ENCODE peak calls at places on chromosome 3, in four cellular contexts. O is adrenal gland; Y is CD8-positive, alpha-beta T cell; N is thoracic aorta. D is an unnamed sample.

GRCh38 chr3:142724682-142725351 is 983 bp downstream of the TRPC1 start:
- DNase-seq in O (peak; percentile 30), Y (no peak), N (no peak), D (no peak)

GRCh38 chr3:106204160-106204868 is 335.5 kb upstream of the CBLB start:
- DNase-seq in O (no peak), Y (no peak), N (no peak), D (no peak)

GRCh38 chr3:29731050-29731449 is 450.2 kb downstream of the RBMS3 start:
- DNase-seq in O (no peak), Y (no peak), N (no peak), D (no peak)

GRCh38 chr3:49602877-49603411 is 48.7 kb downstream of the BSN start:
- DNase-seq in O (no peak), Y (peak; percentile 6), N (no peak), D (peak; percentile 76)

GRCh38 chr3:175212896-175213295 is 353.8 kb downstream of the NAALADL2 start:
- DNase-seq in O (no peak), Y (no peak), N (no peak), D (no peak)

GRCh38 chr3:1962531-1963090 is 136.1 kb upstream of the CNTN4 start:
- DNase-seq in O (no peak), Y (no peak), N (no peak), D (no peak)

GRCh38 chr3:149490260-149490971 is 15.9 kb downstream of the TM4SF4 start:
- DNase-seq in O (no peak), Y (no peak), N (no peak), D (no peak)

GRCh38 chr3:60598668-60599067 is 652.6 kb downstream of the FHIT start:
- DNase-seq in O (no peak), Y (no peak), N (no peak), D (no peak)

GRCh38 chr3:42814914-42815507 is 5.8 kb downstream of the ACKR2 start:
- DNase-seq in O (no peak), Y (no peak), N (no peak), D (no peak)

GRCh38 chr3:188531210-188531609 is 377.3 kb downstream of the LPP start:
- DNase-seq in O (peak; percentile 14), Y (no peak), N (no peak), D (no peak)

GRCh38 chr3:138458774-138459499 is 24.5 kb downstream of the ESYT3 start:
- DNase-seq in O (no peak), Y (no peak), N (no peak), D (no peak)

GRCh38 chr3:149816986-149817385 is 4.0 kb downstream of the RNF13 start:
- DNase-seq in O (no peak), Y (no peak), N (no peak), D (no peak)

GRCh38 chr3:42572278-42572677 is 9.5 kb downstream of the SEC22C start:
- DNase-seq in O (no peak), Y (no peak), N (no peak), D (peak; percentile 52)

GRCh38 chr3:62373215-62373614 is at the start of gene FEZF2:
- DNase-seq in O (no peak), Y (no peak), N (no peak), D (no peak)

GRCh38 chr3:169117264-169117663 is 546.2 kb downstream of the MECOM start:
- DNase-seq in O (no peak), Y (no peak), N (no peak), D (no peak)

GRCh38 chr3:50587806-50588758 is 18.8 kb downstream of the HEMK1 start:
- DNase-seq in O (no peak), Y (peak; percentile 35), N (no peak), D (peak; percentile 60)

GRCh38 chr3:69161587-69162196 is 39.3 kb upstream of the LMOD3 start:
- DNase-seq in O (peak; percentile 30), Y (no peak), N (no peak), D (peak; percentile 56)

GRCh38 chr3:76367281-76367680 is 581.9 kb upstream of the ZNF717 start:
- DNase-seq in O (no peak), Y (no peak), N (no peak), D (no peak)

GRCh38 chr3:35392187-35392586 is 247.1 kb upstream of the ARPP21 start:
- DNase-seq in O (no peak), Y (no peak), N (no peak), D (no peak)

GRCh38 chr3:157276801-157277200 is 116.9 kb upstream of the CCNL1 start:
- DNase-seq in O (no peak), Y (no peak), N (no peak), D (no peak)

GRCh38 chr3:72663429-72663828 is 184.8 kb downstream of the SHQ1 start:
- DNase-seq in O (no peak), Y (no peak), N (no peak), D (no peak)

GRCh38 chr3:59914251-59914650 is 864.4 kb upstream of the CFAP20DC start:
- DNase-seq in O (no peak), Y (no peak), N (no peak), D (no peak)

GRCh38 chr3:42875325-42876151 is at the start of gene CYP8B1:
- DNase-seq in O (no peak), Y (no peak), N (no peak), D (no peak)

GRCh38 chr3:142898346-142899213 is 9.7 kb upstream of the PCOLCE2 start:
- DNase-seq in O (no peak), Y (no peak), N (no peak), D (no peak)

GRCh38 chr3:73766599-73767378 is 142.0 kb upstream of the PDZRN3 start:
- DNase-seq in O (no peak), Y (no peak), N (no peak), D (no peak)

GRCh38 chr3:84724877-84725276 is 233.9 kb upstream of the CADM2 start:
- DNase-seq in O (no peak), Y (no peak), N (no peak), D (no peak)

GRCh38 chr3:14461748-14462324 is 59.4 kb downstream of the SLC6A6 start:
- DNase-seq in O (peak; percentile 48), Y (no peak), N (no peak), D (peak; percentile 68)

GRCh38 chr3:9169951-9170850 is 79.2 kb downstream of the SRGAP3 start:
- DNase-seq in O (no peak), Y (no peak), N (no peak), D (no peak)

GRCh38 chr3:33430571-33430970 is 9.6 kb downstream of the UBP1 start:
- DNase-seq in O (no peak), Y (no peak), N (no peak), D (no peak)

GRCh38 chr3:9102240-9102841 is 139.1 kb upstream of the RAD18 start:
- DNase-seq in O (no peak), Y (no peak), N (no peak), D (no peak)

GRCh38 chr3:49199244-49199899 is 28.0 kb downstream of the KLHDC8B start:
- DNase-seq in O (peak; percentile 99), Y (no peak), N (peak; percentile 64), D (no peak)

GRCh38 chr3:114377426-114377825 is 83.6 kb downstream of the TIGIT start:
- DNase-seq in O (no peak), Y (no peak), N (no peak), D (no peak)

GRCh38 chr3:151998744-151999143 is 125.3 kb downstream of the SUCNR1 start:
- DNase-seq in O (no peak), Y (no peak), N (no peak), D (no peak)
- H3K4me1 ChIP-seq in O (no peaks in the 10 kb centered on the region), Y (no peaks in the 10 kb centered on the region), N (no peaks in the 10 kb centered on the region), D (no peaks in the 10 kb centered on the region)

GRCh38 chr3:104279617-104280016 is 1087.1 kb upstream of the ALCAM start:
- DNase-seq in O (no peak), Y (no peak), N (no peak), D (no peak)
- H3K27ac ChIP-seq in O (no peak overlapping the region), Y (no peak overlapping the region), N (peak overlapping the region; percentile 29), D (no peak overlapping the region)

GRCh38 chr3:128340904-128341555 is 125.7 kb downstream of the DNAJB8 start:
- DNase-seq in O (no peak), Y (no peak), N (no peak), D (no peak)

GRCh38 chr3:128343287-128344045 is 123.2 kb downstream of the DNAJB8 start:
- DNase-seq in O (no peak), Y (no peak), N (no peak), D (no peak)

GRCh38 chr3:128342701-128343180 is 123.9 kb downstream of the DNAJB8 start:
- DNase-seq in O (no peak), Y (no peak), N (no peak), D (no peak)

GRCh38 chr3:128340198-128340903 is 126.3 kb downstream of the DNAJB8 start:
- DNase-seq in O (no peak), Y (no peak), N (no peak), D (no peak)

DNA sequence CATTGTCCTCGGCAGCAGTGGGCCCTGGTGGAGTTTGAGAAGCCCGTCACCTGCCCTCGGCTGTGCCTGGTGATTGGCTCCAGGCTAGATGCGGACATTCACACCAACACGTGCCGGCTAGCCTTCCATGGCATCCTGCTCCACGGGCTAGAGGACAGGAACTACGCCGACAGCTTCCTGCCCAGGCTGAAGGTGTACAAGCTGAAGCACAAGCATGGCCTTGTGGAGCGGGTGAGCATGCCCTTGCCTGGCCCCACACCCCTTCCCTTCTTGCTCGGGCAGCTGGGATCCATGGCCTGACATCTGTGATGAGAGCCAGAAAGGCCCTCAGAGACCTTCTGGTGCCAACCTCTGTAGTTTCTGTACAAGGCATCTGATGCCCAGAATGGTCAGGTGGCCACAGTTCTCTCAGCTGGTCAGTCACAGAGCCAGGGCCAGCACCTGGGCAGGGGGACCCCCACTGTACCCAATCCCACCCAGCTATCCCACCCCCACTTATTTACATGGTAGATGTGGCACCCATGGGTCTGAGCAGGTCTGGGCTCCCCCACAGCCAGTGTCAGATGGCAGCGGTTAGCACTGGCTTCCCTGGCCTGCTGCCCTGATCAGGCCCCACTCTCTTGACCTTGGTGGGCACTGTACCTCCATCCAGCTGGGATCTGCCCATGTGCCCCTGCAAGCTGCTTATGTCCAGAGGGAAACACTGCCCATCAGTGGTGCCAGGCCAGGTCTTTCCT is 124.9 kb downstream of the DNAJB8 start:
- DNase-seq in O (no peak), Y (no peak), N (no peak), D (no peak)
- H3K4me3 ChIP-seq in O (no peak overlapping the region), Y (no peak overlapping the region), N (no peak overlapping the region), D (no peak overlapping the region)

GRCh38 chr3:40369716-40370115 is 17.3 kb upstream of the ENTPD3 start:
- DNase-seq in O (no peak), Y (no peak), N (no peak), D (no peak)

GRCh38 chr3:40363681-40364080 is 23.3 kb upstream of the ENTPD3 start:
- DNase-seq in O (no peak), Y (no peak), N (no peak), D (no peak)

DNA sequence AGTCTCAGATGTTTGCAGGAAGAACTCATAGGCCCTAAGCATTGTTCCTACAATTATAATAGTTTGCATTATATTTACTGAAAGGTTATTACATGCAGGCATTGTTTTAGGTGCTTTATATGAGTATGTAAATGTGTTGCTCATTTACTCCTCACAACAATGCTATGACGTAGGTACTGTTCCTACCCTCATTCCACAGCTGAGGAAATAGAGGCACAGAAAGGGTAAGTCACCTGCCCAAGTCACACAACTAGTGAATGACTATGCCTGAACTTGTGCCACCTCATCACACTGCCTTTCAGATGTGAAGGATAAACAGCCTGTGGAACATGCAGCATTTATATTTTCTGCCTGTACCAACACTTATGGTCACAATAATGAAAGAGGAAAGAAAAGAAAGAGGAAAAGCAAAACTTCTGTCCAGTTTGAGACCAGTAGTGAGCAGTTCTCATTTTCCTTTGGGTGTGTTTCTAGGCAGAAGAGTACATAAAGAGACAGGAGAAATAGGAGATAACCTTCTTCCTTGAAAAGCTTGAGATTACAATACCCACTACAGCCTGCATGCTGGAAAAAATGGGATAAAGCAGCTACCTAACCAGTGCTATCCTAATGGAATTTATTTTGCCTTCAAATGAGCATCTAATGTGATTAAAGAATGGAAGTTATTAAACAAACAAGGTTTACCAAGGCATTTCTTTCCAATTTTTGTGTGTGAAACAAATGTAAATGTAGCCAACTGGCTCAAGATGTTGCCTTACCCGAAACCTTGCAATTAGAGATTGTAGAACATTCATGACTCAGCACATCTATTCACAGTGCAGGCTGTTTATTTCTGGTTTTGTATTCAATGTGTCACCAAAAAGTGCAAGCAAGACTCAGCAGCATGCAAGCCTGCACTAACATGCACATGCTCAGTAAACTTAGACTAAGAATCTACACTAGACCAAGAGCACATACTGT is 20.5 kb upstream of the ENTPD3 start:
- DNase-seq in O (no peak), Y (no peak), N (no peak), D (no peak)
- H3K4me1 ChIP-seq in O (no peaks in the 10 kb centered on the region), Y (no peaks in the 10 kb centered on the region), N (no peaks in the 10 kb centered on the region), D (no peaks in the 10 kb centered on the region)

D was measured in CD8-positive, alpha-beta memory T cell.